ENCODE peak calls at places on chromosome 17, in five cellular contexts. N is epithelial cell of esophagus, Q is fibroblast of mammary gland, V is upper lobe of right lung, I is PC-9. O is an unnamed sample.

GRCh38 chr17:82804442-82805191 is 35.2 kb downstream of the ZNF750 start:
- DNase-seq in N (no peak), Q (peak), V (no peak), I (no peak), O (peak)

GRCh38 chr17:78780335-78780734 is 1.7 kb downstream of the CYTH1 start:
- DNase-seq in N (no peak), Q (no peak), V (peak), I (no peak), O (no peak)

GRCh38 chr17:42819939-42820535 is 4.0 kb downstream of the BECN1 start:
- DNase-seq in N (peak), Q (peak), V (peak), I (peak), O (peak)

GRCh38 chr17:58332720-58333395 is 4.3 kb upstream of the TSPOAP1 start:
- DNase-seq in N (no peak), Q (no peak), V (peak), I (no peak), O (no peak)

GRCh38 chr17:73910216-73910615 is 266.0 kb upstream of the SDK2 start:
- DNase-seq in N (no peak), Q (no peak), V (no peak), I (no peak), O (no peak)

GRCh38 chr17:67260051-67260987 is 15.3 kb upstream of the HELZ start:
- DNase-seq in N (peak), Q (peak), V (peak), I (no peak), O (peak)

GRCh38 chr17:45408611-45409421 is 23.9 kb downstream of the ARHGAP27 start:
- DNase-seq in N (no peak), Q (no peak), V (no peak), I (no peak), O (no peak)

GRCh38 chr17:77503293-77503655 is 362.5 kb downstream of the SEC14L1 start:
- DNase-seq in N (no peak), Q (no peak), V (peak), I (no peak), O (no peak)

GRCh38 chr17:32912218-32912897 is 15.6 kb upstream of the TMEM98 start:
- DNase-seq in N (peak), Q (peak), V (peak), I (no peak), O (peak)

GRCh38 chr17:48181653-48182052 is 74.1 kb downstream of the SNX11 start:
- DNase-seq in N (peak), Q (peak), V (no peak), I (no peak), O (peak)

GRCh38 chr17:74859439-74860228 is at the start of gene GRIN2C:
- DNase-seq in N (no peak), Q (no peak), V (no peak), I (no peak), O (no peak)

GRCh38 chr17:37608369-37609169 is 649 bp downstream of the SYNRG start:
- DNase-seq in N (peak), Q (peak), V (no peak), I (no peak), O (peak)

GRCh38 chr17:65559802-65560627 is 1.4 kb downstream of the AXIN2 start:
- DNase-seq in N (no peak), Q (no peak), V (peak), I (no peak), O (peak)

GRCh38 chr17:10702574-10702973 is 5.2 kb downstream of the ADPRM start:
- DNase-seq in N (no peak), Q (peak), V (no peak), I (no peak), O (peak)

GRCh38 chr17:66966529-66967418 is 2.3 kb downstream of the CACNG4 start:
- DNase-seq in N (no peak), Q (no peak), V (no peak), I (no peak), O (no peak)

GRCh38 chr17:45227631-45228120 is 6.0 kb downstream of the FMNL1 start:
- DNase-seq in N (no peak), Q (no peak), V (no peak), I (no peak), O (no peak)

GRCh38 chr17:30337393-30337999 is 3.6 kb upstream of the TMIGD1 start:
- DNase-seq in N (no peak), Q (no peak), V (no peak), I (peak), O (no peak)

GRCh38 chr17:30334421-30334820 is 564 bp upstream of the TMIGD1 start:
- DNase-seq in N (no peak), Q (no peak), V (no peak), I (peak), O (no peak)

GRCh38 chr17:30333503-30334240 is at the start of gene TMIGD1:
- DNase-seq in N (peak), Q (no peak), V (no peak), I (no peak), O (no peak)

GRCh38 chr17:30340957-30341356 is 7.1 kb upstream of the TMIGD1 start:
- DNase-seq in N (no peak), Q (no peak), V (no peak), I (no peak), O (peak)

GRCh38 chr17:30336369-30337171 is 2.7 kb upstream of the TMIGD1 start:
- DNase-seq in N (peak), Q (peak), V (no peak), I (peak), O (peak)
- H3K4me3 ChIP-seq in N (no peak), Q (no peak), V (no peak), I (no peak), O (no peak)

DNA sequence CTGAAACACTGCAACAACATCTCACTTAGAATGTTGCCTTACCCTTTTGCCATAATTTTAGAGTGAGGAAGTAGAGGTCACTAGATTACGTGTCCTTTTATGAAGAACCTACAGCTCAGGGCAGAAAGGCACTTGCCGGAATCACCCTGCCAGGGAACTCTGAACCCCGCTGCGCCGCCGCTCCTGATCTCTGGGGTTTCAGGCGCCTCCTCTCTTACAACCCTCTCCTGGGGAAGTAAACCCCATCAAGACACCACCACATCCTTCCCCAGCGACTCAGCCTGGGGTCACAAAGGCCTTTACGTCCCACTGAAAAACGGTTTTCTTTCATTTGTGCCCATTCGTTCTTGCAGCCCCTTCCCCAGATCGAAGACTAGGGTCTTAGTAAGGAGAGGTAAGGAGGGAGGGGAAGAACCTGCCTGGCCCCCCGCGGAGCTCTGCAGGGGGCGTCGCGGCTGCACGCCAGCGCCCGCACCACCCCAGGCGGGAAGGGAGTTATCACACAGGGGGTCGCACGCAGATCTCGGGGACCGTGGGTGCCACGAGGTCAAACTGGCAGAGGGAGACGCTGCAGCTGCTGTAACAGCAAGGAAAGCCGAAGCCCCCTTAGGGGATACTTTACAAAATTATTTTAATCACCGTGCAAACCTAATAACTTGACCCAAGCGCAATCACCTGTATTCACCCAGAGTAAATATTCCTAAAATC is 1.0 kb upstream of the HLF start:
- DNase-seq in N (no peak), Q (no peak), V (no peak), I (no peak), O (no peak)
- H3K4me3 ChIP-seq in N (no peak), Q (no peak), V (peak), I (no peak), O (no peak)

GRCh38 chr17:38917259-38917658 is 8.2 kb upstream of the LASP1NB start:
- DNase-seq in N (no peak), Q (no peak), V (no peak), I (no peak), O (no peak)

GRCh38 chr17:38918129-38918913 is 7.1 kb upstream of the LASP1NB start:
- DNase-seq in N (no peak), Q (no peak), V (no peak), I (no peak), O (no peak)

GRCh38 chr17:38919316-38920078 is 5.9 kb upstream of the LASP1NB start:
- DNase-seq in N (no peak), Q (no peak), V (peak), I (no peak), O (no peak)

GRCh38 chr17:38920374-38921291 is 4.8 kb upstream of the LASP1NB start:
- DNase-seq in N (no peak), Q (no peak), V (peak), I (no peak), O (no peak)

DNA sequence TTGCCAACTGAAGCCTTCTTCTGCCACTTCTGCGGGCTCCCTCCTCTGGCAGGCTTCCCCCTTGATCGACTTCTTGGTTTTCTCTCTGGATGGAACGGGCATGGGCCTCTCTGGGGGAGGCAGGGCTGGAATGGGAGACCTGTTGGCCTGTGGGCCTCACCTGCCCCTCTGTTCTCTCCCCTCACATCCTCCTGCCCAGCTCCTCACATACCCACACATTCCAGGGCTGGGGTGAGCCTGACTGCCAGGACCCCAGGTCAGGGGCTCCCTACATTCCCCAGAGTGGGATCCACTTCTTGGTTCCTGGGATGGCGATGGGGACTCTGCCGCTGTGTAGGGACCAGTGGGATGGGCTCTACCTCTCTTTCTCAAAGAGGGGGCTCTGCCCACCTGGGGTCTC is 6.5 kb upstream of the LASP1NB start:
- DNase-seq in N (no peak), Q (no peak), V (no peak), I (no peak), O (no peak)
- H3K4me3 ChIP-seq in N (no peak), Q (no peak), V (no peak), I (no peak), O (no peak)

DNA sequence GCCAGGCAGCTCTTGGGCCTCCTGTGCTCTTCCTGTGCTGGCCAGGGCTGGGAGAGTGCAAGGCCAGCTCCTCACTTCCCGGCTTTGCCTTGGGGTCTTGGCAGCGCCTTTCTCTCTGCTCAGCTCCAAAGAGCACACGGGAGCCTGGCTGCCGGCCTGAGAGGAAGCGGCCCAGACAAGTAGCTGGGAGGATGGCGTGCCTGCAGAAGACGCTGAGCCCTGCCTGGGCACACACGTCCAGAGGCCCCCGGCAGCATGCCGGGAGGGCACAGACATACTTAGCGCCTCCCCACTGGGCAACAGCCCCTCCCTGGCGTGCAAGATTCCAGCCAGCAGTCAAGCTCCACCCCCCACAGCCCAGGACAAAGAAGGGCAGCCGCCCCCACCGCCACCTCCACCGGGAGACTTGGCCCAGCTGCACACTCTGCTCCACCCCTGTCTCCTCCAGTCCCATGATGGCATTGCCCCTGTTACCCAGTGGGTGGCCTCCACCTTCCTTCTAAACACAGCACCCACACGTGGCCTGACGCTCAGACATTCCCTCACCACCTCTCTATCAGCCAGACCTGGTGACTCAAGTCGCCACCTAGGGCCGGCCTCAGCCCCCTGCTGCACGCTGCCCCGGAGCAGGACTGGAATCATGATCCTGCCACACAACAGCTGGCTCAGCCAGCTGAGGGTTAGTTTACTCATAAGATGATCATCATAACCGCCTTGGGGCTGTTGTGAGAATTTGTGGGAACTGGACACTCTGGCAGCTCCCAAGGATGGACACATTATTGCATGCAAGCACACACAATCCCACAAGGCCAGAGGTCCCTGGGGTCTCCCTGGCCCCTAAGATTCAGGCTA is 12.4 kb downstream of the SGCA start:
- DNase-seq in N (peak), Q (peak), V (peak), I (peak), O (peak)
- H3K4me3 ChIP-seq in N (no peak), Q (no peak), V (peak), I (peak), O (no peak)